ENCODE peak calls at places on chromosomes 16 and 17, in eight cellular contexts. K is ovary, E is mammary epithelial cell, C is psoas muscle, G is left ventricle myocardium inferior, V is RWPE2, I is stomach, X is left lung. D is an unnamed sample.
A peak's percentile ranks its signal among the peaks of the same experiment; 100 is the strongest.

GRCh38 chr16:56233795-56234566 is 42.7 kb downstream of the GNAO1 start:
- DNase-seq in G (no peak), C (no peak), X (no peak), I (no peak), K (no peak), E (no peak), V (no peak), D (no peak)

GRCh38 chr17:60601443-60602384 is 1.7 kb downstream of the PPM1D start:
- DNase-seq in E (peak; percentile 72), V (no peak), G (no peak), C (no peak), X (no peak), K (peak; percentile 54), I (peak; percentile 53), D (no peak)

GRCh38 chr17:73343168-73343634 is 31.4 kb upstream of the CDC42EP4 start:
- DNase-seq in I (no peak), G (peak; percentile 69), E (peak; percentile 64), C (peak; percentile 78), K (peak; percentile 85), V (no peak), X (peak; percentile 62), D (no peak)

GRCh38 chr17:79628861-79629547 is 18.2 kb upstream of the RBFOX3 start:
- DNase-seq in K (peak; percentile 1), V (peak; percentile 40), C (peak; percentile 14), X (peak; percentile 4), E (no peak), I (peak; percentile 13), G (no peak), D (no peak)

GRCh38 chr17:56172517-56172982 is 19.3 kb downstream of the ANKFN1 start:
- DNase-seq in K (no peak), E (no peak), C (peak; percentile 92), I (no peak), V (no peak), X (peak; percentile 46), G (peak; percentile 26), D (no peak)

GRCh38 chr17:31579265-31579664 is 187.8 kb downstream of the RAB11FIP4 start:
- DNase-seq in E (peak; percentile 76), C (no peak), V (no peak), K (no peak), X (no peak), I (peak; percentile 40), G (no peak), D (peak; percentile 92)

GRCh38 chr16:48231675-48232214 is 12.4 kb upstream of the LONP2 start:
- DNase-seq in I (peak; percentile 44), K (no peak), V (no peak), C (no peak), X (no peak), E (peak; percentile 30), G (peak; percentile 21), D (peak; percentile 8)

GRCh38 chr17:48486557-48486956 is 44.3 kb downstream of the HOXB1 start:
- DNase-seq in K (no peak), V (peak; percentile 90), I (no peak), G (no peak), X (peak; percentile 59), E (peak; percentile 98), C (no peak), D (peak; percentile 85)

GRCh38 chr17:73576556-73576955 is 67.7 kb downstream of the SDK2 start:
- DNase-seq in X (no peak), I (no peak), K (no peak), G (no peak), C (no peak), V (no peak), E (no peak), D (no peak)

GRCh38 chr17:31052187-31052889 is 42.4 kb upstream of the NF1 start:
- DNase-seq in G (peak; percentile 29), I (no peak), K (no peak), X (peak; percentile 68), E (peak; percentile 99), V (peak; percentile 94), C (peak; percentile 75), D (peak; percentile 74)

GRCh38 chr17:60244656-60245055 is 94.9 kb downstream of the CA4 start:
- DNase-seq in I (no peak), K (no peak), E (no peak), V (no peak), X (no peak), C (no peak), G (no peak), D (no peak)

GRCh38 chr16:8673611-8674412 is 605 bp upstream of the ABAT start:
- DNase-seq in I (no peak), X (no peak), C (no peak), V (no peak), E (no peak), G (no peak), K (no peak), D (no peak)

GRCh38 chr16:8676160-8676547 is 1.7 kb downstream of the ABAT start:
- DNase-seq in I (no peak), V (no peak), X (no peak), K (no peak), E (no peak), G (no peak), C (no peak), D (no peak)

GRCh38 chr16:8675183-8676159 is 1.1 kb downstream of the ABAT start:
- DNase-seq in I (no peak), V (no peak), E (no peak), C (no peak), K (peak; percentile 36), X (no peak), G (no peak), D (no peak)

GRCh38 chr16:8676737-8677375 is 2.4 kb downstream of the ABAT start:
- DNase-seq in E (no peak), G (no peak), I (no peak), K (no peak), V (no peak), X (no peak), C (no peak), D (no peak)

GRCh38 chr16:8674413-8675022 is at the start of gene ABAT:
- DNase-seq in E (peak; percentile 86), C (peak; percentile 94), G (peak; percentile 88), K (peak; percentile 90), X (peak; percentile 90), V (peak; percentile 88), I (peak; percentile 93), D (peak; percentile 84)
- H3K27ac ChIP-seq in E (peak within 1 kb of the TSS; percentile 32), C (no peak within 1 kb of the TSS), G (peak within 1 kb of the TSS; percentile 28), K (no peak within 1 kb of the TSS), X (no peak within 1 kb of the TSS), V (peak within 1 kb of the TSS; percentile 95), I (peak within 1 kb of the TSS; percentile 41), D (no peak within 1 kb of the TSS)

DNA sequence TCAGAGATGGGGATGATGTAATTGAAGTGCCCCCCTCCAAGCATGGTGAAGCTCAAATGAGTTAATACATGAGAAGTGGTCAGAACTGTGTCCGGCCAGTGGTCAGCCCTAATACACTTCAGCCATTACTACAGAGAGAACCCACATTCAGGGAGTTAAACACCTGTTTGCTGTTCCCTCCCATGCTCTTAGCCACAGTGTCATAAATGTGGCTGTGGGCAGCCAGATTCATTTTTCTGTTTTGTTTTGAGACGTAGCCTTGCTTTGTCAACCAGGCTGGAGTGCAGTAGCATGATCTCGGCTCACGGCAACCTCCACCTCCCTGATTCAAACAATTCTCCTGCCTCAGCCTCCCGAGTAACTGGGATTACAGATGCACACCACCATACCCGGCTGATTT is 139.9 kb downstream of the DNAH9 start:
- DNase-seq in E (no peak), C (no peak), X (no peak), G (no peak), V (no peak), I (no peak), K (no peak), D (no peak)
- H3K4me1 ChIP-seq in E (no peaks in the 10 kb centered on the region), C (no peaks in the 10 kb centered on the region), X (no peaks in the 10 kb centered on the region), G (no peaks in the 10 kb centered on the region), V (no peaks in the 10 kb centered on the region), I (no peaks in the 10 kb centered on the region), K (no peaks in the 10 kb centered on the region), D (no peaks in the 10 kb centered on the region)

DNA sequence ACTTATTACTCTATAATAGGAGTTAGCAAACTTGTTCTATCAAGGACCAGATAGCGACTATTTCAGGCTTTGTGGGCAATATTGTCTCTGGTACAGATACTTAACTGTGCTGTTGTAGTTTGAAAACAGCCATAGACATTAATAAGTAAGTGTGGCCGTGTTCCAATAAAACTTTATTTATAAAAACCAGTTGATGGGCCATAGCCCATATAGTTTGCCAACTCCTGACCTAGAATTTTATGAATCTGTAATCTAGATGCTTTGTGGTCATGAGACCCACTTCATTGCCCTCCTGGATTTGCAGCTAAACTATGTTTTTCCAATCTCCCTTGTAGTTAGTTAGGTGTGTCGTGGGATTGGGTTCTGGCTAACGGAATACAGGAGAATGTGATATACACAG is 153.6 kb downstream of the ABCA8 start:
- DNase-seq in G (no peak), K (no peak), X (no peak), E (no peak), C (no peak), I (no peak), V (no peak), D (no peak)
- H3K27ac ChIP-seq in G (peak overlapping the region; percentile 51), K (no peak overlapping the region), X (no peak overlapping the region), E (no peak overlapping the region), C (no peak overlapping the region), I (no peak overlapping the region), V (no peak overlapping the region), D (no peak overlapping the region)

GRCh38 chr17:17413215-17413792 is 63.5 kb upstream of the MED9 start:
- DNase-seq in X (no peak), V (no peak), K (no peak), G (no peak), C (no peak), I (no peak), E (peak; percentile 94), D (peak; percentile 56)

GRCh38 chr17:17413821-17414220 is 63.0 kb upstream of the MED9 start:
- DNase-seq in C (peak; percentile 30), K (no peak), V (no peak), X (no peak), G (no peak), I (no peak), E (no peak), D (peak; percentile 71)

GRCh38 chr17:17412331-17412730 is 64.5 kb upstream of the MED9 start:
- DNase-seq in C (no peak), X (no peak), K (no peak), E (peak; percentile 70), G (no peak), I (no peak), V (no peak), D (peak; percentile 87)

GRCh38 chr17:17414316-17414937 is 62.4 kb upstream of the MED9 start:
- DNase-seq in V (no peak), X (no peak), K (no peak), G (no peak), I (no peak), E (peak; percentile 82), C (peak; percentile 84), D (no peak)

GRCh38 chr17:17411692-17412091 is 65.1 kb upstream of the MED9 start:
- DNase-seq in V (no peak), K (no peak), I (no peak), X (no peak), E (peak; percentile 44), C (no peak), G (no peak), D (peak; percentile 78)
- H3K4me1 ChIP-seq in V (peaks cover 19% of the 10 kb centered on the region), K (peaks cover 2% of the 10 kb centered on the region), I (peaks cover 9% of the 10 kb centered on the region), X (peaks cover 26% of the 10 kb centered on the region), E (peaks cover 47% of the 10 kb centered on the region), C (peaks cover 10% of the 10 kb centered on the region), G (peaks cover 25% of the 10 kb centered on the region), D (no peaks in the 10 kb centered on the region)

D was measured in trophoblast cell.